ENCODE peak calls at places on chromosomes 2 and 18, in ten cellular contexts. R, Z, F, N, G, K, V, C, Y and B are unnamed samples.

GRCh38 chr2:95323347-95324155 is 26.4 kb downstream of the KCNIP3 start:
- DNase-seq in F (peak; percentile 36), Z (no peak), V (no peak), R (no peak), Y (no peak), N (peak; percentile 63), G (no peak), K (peak; percentile 79), C (peak; percentile 87), B (peak; percentile 80)

GRCh38 chr2:17303496-17303895 is 214.7 kb downstream of the RAD51AP2 start:
- DNase-seq in Z (no peak), Y (no peak), C (peak; percentile 31), R (no peak), F (peak; percentile 72), N (no peak), V (peak; percentile 13), G (no peak), K (no peak), B (peak; percentile 65)

GRCh38 chr18:36380173-36380827 is 82.8 kb downstream of the FHOD3 start:
- DNase-seq in Y (no peak), Z (no peak), R (no peak), G (no peak), K (no peak), F (no peak), V (no peak), N (no peak), C (no peak), B (no peak)

GRCh38 chr2:121804340-121804739 is 48.9 kb downstream of the TSN start:
- DNase-seq in V (peak; percentile 6), K (peak; percentile 66), Z (peak; percentile 28), C (no peak), R (no peak), N (no peak), G (no peak), Y (no peak), F (no peak), B (no peak)

GRCh38 chr18:73669299-73669698 is 478.3 kb downstream of the FBXO15 start:
- DNase-seq in C (peak; percentile 59), R (no peak), Y (peak; percentile 23), V (peak; percentile 59), K (no peak), G (no peak), Z (peak; percentile 77), F (peak; percentile 28), N (no peak), B (peak; percentile 87)

GRCh38 chr18:51622676-51623075 is 425.2 kb upstream of the MEX3C start:
- DNase-seq in C (no peak), N (no peak), Z (no peak), R (no peak), Y (no peak), F (no peak), G (no peak), K (peak; percentile 70), V (no peak), B (no peak)

GRCh38 chr2:239806758-239807434 is 218.2 kb downstream of the NDUFA10 start:
- DNase-seq in K (peak; percentile 31), N (peak; percentile 35), G (no peak), V (no peak), Z (no peak), C (no peak), R (no peak), F (no peak), Y (no peak), B (no peak)

GRCh38 chr2:118128826-118129225 is 40.6 kb downstream of the INSIG2 start:
- DNase-seq in K (no peak), R (no peak), G (no peak), N (no peak), C (no peak), F (no peak), V (no peak), Z (no peak), Y (no peak), B (no peak)

GRCh38 chr2:161307676-161308075 is 549 bp upstream of the PSMD14 start:
- DNase-seq in Y (no peak), Z (no peak), F (peak; percentile 4), C (peak; percentile 19), V (no peak), N (no peak), K (no peak), G (no peak), R (no peak), B (peak; percentile 8)

GRCh38 chr2:194166818-194167217 is 1490.2 kb upstream of the SLC39A10 start:
- DNase-seq in Z (peak; percentile 49), N (no peak), K (peak; percentile 56), V (peak; percentile 53), C (peak; percentile 53), G (no peak), Y (no peak), R (no peak), F (peak; percentile 32), B (peak; percentile 46)

GRCh38 chr2:86017901-86018896 is 87.5 kb downstream of the POLR1A start:
- DNase-seq in N (peak; percentile 95), R (no peak), F (peak; percentile 33), Y (peak; percentile 39), G (peak; percentile 56), V (peak; percentile 57), C (peak; percentile 57), K (no peak), Z (no peak), B (peak; percentile 83)

GRCh38 chr2:184597996-184598312 is 375 bp upstream of the ZNF804A start:
- DNase-seq in F (no peak), G (no peak), K (no peak), Z (no peak), Y (no peak), R (no peak), N (no peak), V (no peak), C (no peak), B (no peak)

GRCh38 chr2:190235551-190235950 is 84.1 kb downstream of the HIBCH start:
- DNase-seq in K (no peak), G (no peak), F (no peak), Y (no peak), Z (no peak), C (no peak), V (no peak), R (no peak), N (no peak), B (no peak)

GRCh38 chr2:28134857-28135256 is 244.3 kb downstream of the BABAM2 start:
- DNase-seq in V (no peak), F (no peak), R (no peak), Z (no peak), Y (no peak), K (no peak), N (no peak), G (no peak), C (no peak), B (no peak)

GRCh38 chr2:191218292-191218898 is 26.8 kb upstream of the MYO1B start:
- DNase-seq in F (peak; percentile 84), V (peak; percentile 90), R (peak; percentile 27), K (peak; percentile 89), Y (no peak), C (peak; percentile 85), N (no peak), G (no peak), Z (peak; percentile 89), B (peak; percentile 87)

GRCh38 chr2:226910384-226910783 is 74.5 kb downstream of the RHBDD1 start:
- DNase-seq in C (no peak), Y (no peak), G (no peak), F (no peak), R (no peak), Z (no peak), N (no peak), K (no peak), V (no peak), B (no peak)

GRCh38 chr2:226911932-226912331 is 76.1 kb downstream of the RHBDD1 start:
- DNase-seq in Y (no peak), V (peak; percentile 52), F (peak; percentile 80), K (no peak), N (no peak), C (peak; percentile 78), R (peak; percentile 74), Z (peak; percentile 40), G (no peak), B (no peak)

GRCh38 chr2:226915846-226916360 is 80.0 kb downstream of the RHBDD1 start:
- DNase-seq in R (peak; percentile 57), Z (peak; percentile 53), N (no peak), K (no peak), G (no peak), Y (no peak), F (peak; percentile 98), V (peak; percentile 74), C (no peak), B (peak; percentile 83)

GRCh38 chr2:226916662-226917061 is 80.8 kb downstream of the RHBDD1 start:
- DNase-seq in K (no peak), V (no peak), N (no peak), Z (no peak), G (no peak), F (no peak), C (no peak), Y (no peak), R (no peak), B (no peak)

GRCh38 chr2:226913641-226914040 is 77.8 kb downstream of the RHBDD1 start:
- DNase-seq in N (no peak), K (no peak), C (no peak), G (no peak), Z (no peak), R (no peak), V (no peak), Y (no peak), F (no peak), B (no peak)
- TF ChIP-seq CTCF in N (no peak), K (no peak), C (no peak), G (no peak), Z (no peak), R (no peak), V (no peak), Y (no peak), F (no peak), B (no peak)

GRCh38 chr2:5290911-5291546 is 401.2 kb upstream of the SOX11 start:
- DNase-seq in N (no peak), Y (no peak), F (no peak), G (no peak), V (no peak), Z (no peak), K (no peak), R (no peak), C (no peak), B (peak; percentile 12)
- TF ChIP-seq CTCF in N (no peak), Y (no peak), F (no peak), G (no peak), V (no peak), Z (no peak), K (no peak), R (no peak), C (peak; percentile 19), B (no peak)

GRCh38 chr2:109396338-109397180 is 217.2 kb downstream of the SEPTIN10 start:
- DNase-seq in C (peak; percentile 55), R (no peak), Z (peak; percentile 29), N (no peak), K (peak; percentile 73), V (peak; percentile 12), G (no peak), F (no peak), Y (no peak), B (peak; percentile 36)
- TF ChIP-seq CTCF in C (peak; percentile 54), R (peak; percentile 45), Z (peak; percentile 23), N (no peak), K (peak; percentile 62), V (no peak), G (no peak), F (no peak), Y (no peak), B (no peak)

DNA sequence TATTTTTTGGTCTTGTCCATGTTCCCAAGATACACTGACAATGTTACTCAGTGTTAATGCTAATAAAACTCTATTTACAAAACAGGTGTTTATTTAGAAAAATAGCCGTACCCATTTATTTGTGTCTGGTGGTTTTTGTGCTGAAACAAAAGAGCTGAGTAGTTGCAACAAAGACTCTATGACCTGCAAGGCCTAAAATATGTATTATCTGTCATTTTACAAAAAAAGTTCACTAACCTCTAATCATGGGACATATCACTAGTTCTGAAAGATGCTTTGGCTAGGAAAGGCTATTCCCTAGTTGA is 59.2 kb upstream of the SLC25A52 start:
- DNase-seq in V (no peak), Z (no peak), R (no peak), C (no peak), K (no peak), F (no peak), N (no peak), Y (no peak), G (no peak), B (no peak)
- TF ChIP-seq CTCF in V (no peak), Z (no peak), R (peak; percentile 59), C (no peak), K (peak; percentile 18), F (no peak), N (no peak), Y (no peak), G (no peak), B (no peak)